ENCODE peak calls at places on chromosome 19, in four cellular contexts. One of them, this sample, is unnamed.
A peak's percentile ranks its signal among the peaks of the same experiment; 100 is the strongest.

GRCh38 chr19:42480335-42481095 is 37.8 kb upstream of the CXCL17 start:
- ATAC-seq in right lobe of liver: peak; percentile 70
- ATAC-seq in lower lobe of right lung: peak; percentile 88
- ATAC-seq in right cardiac atrium: peak; percentile 55
- ATAC-seq in this sample: no peak

GRCh38 chr19:19169236-19170052 is 619 bp downstream of the MEF2B start:
- ATAC-seq in right lobe of liver: no peak
- ATAC-seq in lower lobe of right lung: no peak
- ATAC-seq in right cardiac atrium: no peak
- ATAC-seq in this sample: no peak

GRCh38 chr19:710767-711166 is 2.0 kb downstream of the PALM start:
- ATAC-seq in right lobe of liver: no peak
- ATAC-seq in lower lobe of right lung: no peak
- ATAC-seq in right cardiac atrium: peak; percentile 18
- ATAC-seq in this sample: no peak

GRCh38 chr19:49850221-49850486 is 805 bp upstream of the PTOV1 start:
- ATAC-seq in right lobe of liver: no peak
- ATAC-seq in lower lobe of right lung: no peak
- ATAC-seq in right cardiac atrium: peak; percentile 2
- ATAC-seq in this sample: no peak

GRCh38 chr19:47356900-47357299 is 7.8 kb downstream of the DHX34 start:
- ATAC-seq in right lobe of liver: peak; percentile 68
- ATAC-seq in lower lobe of right lung: no peak
- ATAC-seq in right cardiac atrium: no peak
- ATAC-seq in this sample: no peak

GRCh38 chr19:38229585-38230073 is 5.6 kb upstream of the DPF1 start:
- ATAC-seq in right lobe of liver: peak; percentile 26
- ATAC-seq in lower lobe of right lung: peak; percentile 38
- ATAC-seq in right cardiac atrium: peak; percentile 84
- ATAC-seq in this sample: peak; percentile 78

GRCh38 chr19:55461259-55461973 is at the start of gene ISOC2:
- ATAC-seq in right lobe of liver: peak; percentile 94
- ATAC-seq in lower lobe of right lung: peak; percentile 97
- ATAC-seq in right cardiac atrium: peak; percentile 95
- ATAC-seq in this sample: peak; percentile 97

GRCh38 chr19:29259867-29260281 is 46.9 kb upstream of the UQCRFS1 start:
- ATAC-seq in right lobe of liver: no peak
- ATAC-seq in lower lobe of right lung: no peak
- ATAC-seq in right cardiac atrium: no peak
- ATAC-seq in this sample: no peak

GRCh38 chr19:53177986-53178385 is 15.2 kb downstream of the ZNF665 start:
- ATAC-seq in right lobe of liver: no peak
- ATAC-seq in lower lobe of right lung: no peak
- ATAC-seq in right cardiac atrium: no peak
- ATAC-seq in this sample: no peak

GRCh38 chr19:14933506-14933905 is 7.8 kb upstream of the OR7C2 start:
- ATAC-seq in right lobe of liver: no peak
- ATAC-seq in lower lobe of right lung: no peak
- ATAC-seq in right cardiac atrium: no peak
- ATAC-seq in this sample: no peak

GRCh38 chr19:17834350-17835181 is 13.2 kb downstream of the JAK3 start:
- ATAC-seq in right lobe of liver: no peak
- ATAC-seq in lower lobe of right lung: no peak
- ATAC-seq in right cardiac atrium: no peak
- ATAC-seq in this sample: no peak

GRCh38 chr19:11338569-11339253 is 746 bp downstream of the RAB3D start:
- ATAC-seq in right lobe of liver: peak; percentile 6
- ATAC-seq in lower lobe of right lung: peak; percentile 73
- ATAC-seq in right cardiac atrium: peak; percentile 53
- ATAC-seq in this sample: peak; percentile 14

GRCh38 chr19:4539697-4540581 is at the start of gene LRG1:
- ATAC-seq in right lobe of liver: peak; percentile 68
- ATAC-seq in lower lobe of right lung: peak; percentile 92
- ATAC-seq in right cardiac atrium: peak; percentile 72
- ATAC-seq in this sample: peak; percentile 64

GRCh38 chr19:47020992-47021496 is 1.4 kb downstream of the NPAS1 start:
- ATAC-seq in right lobe of liver: peak; percentile 19
- ATAC-seq in lower lobe of right lung: peak; percentile 16
- ATAC-seq in right cardiac atrium: peak; percentile 30
- ATAC-seq in this sample: no peak

GRCh38 chr19:15577184-15577771 is 37.7 kb upstream of the CYP4F8 start:
- ATAC-seq in right lobe of liver: no peak
- ATAC-seq in lower lobe of right lung: no peak
- ATAC-seq in right cardiac atrium: no peak
- ATAC-seq in this sample: no peak

GRCh38 chr19:51127755-51128154 is 3.0 kb downstream of the SIGLEC9 start:
- ATAC-seq in right lobe of liver: peak; percentile 34
- ATAC-seq in lower lobe of right lung: no peak
- ATAC-seq in right cardiac atrium: peak; percentile 34
- ATAC-seq in this sample: peak; percentile 35

GRCh38 chr19:530133-531008 is 1.2 kb upstream of the CDC34 start:
- ATAC-seq in right lobe of liver: peak; percentile 20
- ATAC-seq in lower lobe of right lung: no peak
- ATAC-seq in right cardiac atrium: no peak
- ATAC-seq in this sample: no peak

GRCh38 chr19:4284176-4284958 is 5.3 kb downstream of the SHD start:
- ATAC-seq in right lobe of liver: peak; percentile 98
- ATAC-seq in lower lobe of right lung: peak; percentile 31
- ATAC-seq in right cardiac atrium: no peak
- ATAC-seq in this sample: no peak

GRCh38 chr19:29320611-29321010 is 107.7 kb upstream of the UQCRFS1 start:
- ATAC-seq in right lobe of liver: no peak
- ATAC-seq in lower lobe of right lung: no peak
- ATAC-seq in right cardiac atrium: no peak
- ATAC-seq in this sample: no peak

DNA sequence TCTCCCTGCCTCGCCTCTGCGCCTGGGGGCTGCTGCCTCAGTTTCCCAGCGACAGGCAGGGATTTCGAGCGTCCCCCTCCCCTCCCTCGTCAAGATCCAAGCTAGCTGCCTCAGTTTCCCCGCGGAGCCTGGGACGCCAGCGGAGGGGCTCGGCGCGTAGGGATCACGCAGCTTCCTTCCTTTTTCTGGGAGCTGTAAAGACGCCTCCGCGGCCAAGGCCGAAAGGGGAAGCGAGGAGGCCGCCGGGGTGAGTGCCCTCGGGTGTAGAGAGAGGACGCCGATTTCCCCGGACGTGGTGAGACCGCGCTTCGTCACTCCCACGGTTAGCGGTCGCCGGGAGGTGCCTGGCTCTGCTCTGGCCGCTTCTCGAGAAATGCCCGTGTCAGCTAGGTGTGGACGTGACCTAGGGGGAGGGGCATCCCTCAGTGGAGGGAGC is 722 bp upstream of the ICAM1 start:
- ATAC-seq in right lobe of liver: peak; percentile 68
- ATAC-seq in lower lobe of right lung: peak; percentile 63
- ATAC-seq in right cardiac atrium: peak; percentile 66
- ATAC-seq in this sample: peak; percentile 53
- H3K27ac ChIP-seq in right lobe of liver: peak overlapping the region; percentile 89
- H3K27ac ChIP-seq in lower lobe of right lung: peak overlapping the region; percentile 96
- H3K27ac ChIP-seq in right cardiac atrium: peak overlapping the region; percentile 81
- H3K27ac ChIP-seq in this sample: peak overlapping the region; percentile 79

GRCh38 chr19:45641274-45642105 is 2.3 kb upstream of the EML2 start:
- ATAC-seq in right lobe of liver: peak; percentile 71
- ATAC-seq in lower lobe of right lung: peak; percentile 85
- ATAC-seq in right cardiac atrium: peak; percentile 56
- ATAC-seq in this sample: peak; percentile 17
- H3K4me1 ChIP-seq in right lobe of liver: peaks cover 27% of the 10 kb centered on the region
- H3K4me1 ChIP-seq in lower lobe of right lung: peaks cover 63% of the 10 kb centered on the region
- H3K4me1 ChIP-seq in right cardiac atrium: peaks cover 2% of the 10 kb centered on the region
- H3K4me1 ChIP-seq in this sample: peaks cover 19% of the 10 kb centered on the region

GRCh38 chr19:5993516-5994406 is 15.8 kb upstream of the RANBP3 start:
- ATAC-seq in right lobe of liver: peak; percentile 39
- ATAC-seq in lower lobe of right lung: peak; percentile 81
- ATAC-seq in right cardiac atrium: peak; percentile 67
- ATAC-seq in this sample: peak; percentile 8
- H3K27ac ChIP-seq in right lobe of liver: no peak overlapping the region
- H3K27ac ChIP-seq in lower lobe of right lung: peak overlapping the region; percentile 49
- H3K27ac ChIP-seq in right cardiac atrium: no peak overlapping the region
- H3K27ac ChIP-seq in this sample: peak overlapping the region; percentile 79

DNA sequence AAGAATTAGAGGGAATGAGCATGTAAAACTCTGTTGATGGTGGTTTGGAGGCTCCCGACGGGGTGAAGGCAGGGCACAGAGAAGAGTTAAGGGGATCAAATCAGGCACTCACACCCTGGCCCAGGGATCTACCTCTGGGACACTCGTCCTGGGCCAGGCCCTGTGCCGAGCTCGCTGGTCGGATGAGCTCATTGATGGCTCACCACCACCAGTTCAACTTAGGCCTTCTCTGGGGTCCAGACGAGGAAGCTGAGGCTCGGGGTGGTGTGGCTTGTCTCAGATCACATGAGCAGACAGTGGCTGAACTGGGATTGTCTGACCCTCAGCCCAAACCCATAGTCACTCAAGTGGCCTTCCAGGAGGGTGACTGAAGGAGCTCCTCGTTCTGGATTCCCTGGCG is 1.6 kb downstream of the NACC1 start:
- ATAC-seq in right lobe of liver: no peak
- ATAC-seq in lower lobe of right lung: no peak
- ATAC-seq in right cardiac atrium: no peak
- ATAC-seq in this sample: no peak
- H3K4me1 ChIP-seq in right lobe of liver: peaks cover 14% of the 10 kb centered on the region
- H3K4me1 ChIP-seq in lower lobe of right lung: peaks cover 39% of the 10 kb centered on the region
- H3K4me1 ChIP-seq in right cardiac atrium: peaks cover 14% of the 10 kb centered on the region
- H3K4me1 ChIP-seq in this sample: peaks cover 3% of the 10 kb centered on the region